ENCODE peak calls at places on chromosomes 3 and 15, in nine cellular contexts. One of them, this sample, is unnamed.

GRCh38 chr15:53160092-53160704 is 370.1 kb upstream of the ONECUT1 start:
- DNase-seq in HuH-7: no peak
- DNase-seq in K562: no peak
- DNase-seq in activated CD8-positive, alpha-beta T cell treated with anti-CD3 and anti-CD28 coated beads, Interleukin-2, amount 10 ng/mL, durations not matched to agents 7 days and 5 days: no peak
- DNase-seq in stomach: no peak
- DNase-seq in naive thymus-derived CD8-positive, alpha-beta T cell: no peak
- DNase-seq in lower leg skin: no peak
- DNase-seq in frontal cortex: no peak
- DNase-seq in DMS79 treated with DMSO at 0.1 percent for 48 hours: no peak
- DNase-seq in this sample: no peak

GRCh38 chr15:65368646-65369045 is 9.2 kb downstream of the IGDCC3 start:
- DNase-seq in HuH-7: no peak
- DNase-seq in K562: no peak
- DNase-seq in activated CD8-positive, alpha-beta T cell treated with anti-CD3 and anti-CD28 coated beads, Interleukin-2, amount 10 ng/mL, durations not matched to agents 7 days and 5 days: no peak
- DNase-seq in stomach: no peak
- DNase-seq in naive thymus-derived CD8-positive, alpha-beta T cell: no peak
- DNase-seq in lower leg skin: no peak
- DNase-seq in frontal cortex: no peak
- DNase-seq in DMS79 treated with DMSO at 0.1 percent for 48 hours: no peak
- DNase-seq in this sample: no peak

GRCh38 chr3:192850501-192850981 is 67.1 kb downstream of the MB21D2 start:
- DNase-seq in HuH-7: peak; percentile 51
- DNase-seq in K562: no peak
- DNase-seq in activated CD8-positive, alpha-beta T cell treated with anti-CD3 and anti-CD28 coated beads, Interleukin-2, amount 10 ng/mL, durations not matched to agents 7 days and 5 days: peak; percentile 33
- DNase-seq in stomach: peak; percentile 45
- DNase-seq in naive thymus-derived CD8-positive, alpha-beta T cell: no peak
- DNase-seq in lower leg skin: peak; percentile 25
- DNase-seq in frontal cortex: no peak
- DNase-seq in DMS79 treated with DMSO at 0.1 percent for 48 hours: no peak
- DNase-seq in this sample: peak; percentile 50

GRCh38 chr3:149662240-149662887 is 4.5 kb upstream of the WWTR1 start:
- DNase-seq in HuH-7: no peak
- DNase-seq in K562: no peak
- DNase-seq in activated CD8-positive, alpha-beta T cell treated with anti-CD3 and anti-CD28 coated beads, Interleukin-2, amount 10 ng/mL, durations not matched to agents 7 days and 5 days: no peak
- DNase-seq in stomach: no peak
- DNase-seq in naive thymus-derived CD8-positive, alpha-beta T cell: no peak
- DNase-seq in lower leg skin: no peak
- DNase-seq in frontal cortex: no peak
- DNase-seq in DMS79 treated with DMSO at 0.1 percent for 48 hours: no peak
- DNase-seq in this sample: no peak

GRCh38 chr3:155270063-155270462 is 23.4 kb downstream of the STRIT1 start:
- DNase-seq in HuH-7: no peak
- DNase-seq in K562: no peak
- DNase-seq in activated CD8-positive, alpha-beta T cell treated with anti-CD3 and anti-CD28 coated beads, Interleukin-2, amount 10 ng/mL, durations not matched to agents 7 days and 5 days: no peak
- DNase-seq in stomach: no peak
- DNase-seq in naive thymus-derived CD8-positive, alpha-beta T cell: no peak
- DNase-seq in lower leg skin: no peak
- DNase-seq in frontal cortex: no peak
- DNase-seq in DMS79 treated with DMSO at 0.1 percent for 48 hours: no peak
- DNase-seq in this sample: no peak

GRCh38 chr3:54506603-54507002 is 384.3 kb downstream of the CACNA2D3 start:
- DNase-seq in HuH-7: no peak
- DNase-seq in K562: no peak
- DNase-seq in activated CD8-positive, alpha-beta T cell treated with anti-CD3 and anti-CD28 coated beads, Interleukin-2, amount 10 ng/mL, durations not matched to agents 7 days and 5 days: no peak
- DNase-seq in stomach: no peak
- DNase-seq in naive thymus-derived CD8-positive, alpha-beta T cell: no peak
- DNase-seq in lower leg skin: no peak
- DNase-seq in frontal cortex: no peak
- DNase-seq in DMS79 treated with DMSO at 0.1 percent for 48 hours: no peak
- DNase-seq in this sample: no peak

GRCh38 chr15:80418892-80419537 is 14.8 kb downstream of the ARNT2 start:
- DNase-seq in HuH-7: peak; percentile 60
- DNase-seq in K562: peak; percentile 25
- DNase-seq in activated CD8-positive, alpha-beta T cell treated with anti-CD3 and anti-CD28 coated beads, Interleukin-2, amount 10 ng/mL, durations not matched to agents 7 days and 5 days: peak; percentile 26
- DNase-seq in stomach: no peak
- DNase-seq in naive thymus-derived CD8-positive, alpha-beta T cell: no peak
- DNase-seq in lower leg skin: no peak
- DNase-seq in frontal cortex: no peak
- DNase-seq in DMS79 treated with DMSO at 0.1 percent for 48 hours: no peak
- DNase-seq in this sample: peak; percentile 72

GRCh38 chr3:45054196-45054857 is 28.2 kb downstream of the CLEC3B start:
- DNase-seq in HuH-7: no peak
- DNase-seq in K562: no peak
- DNase-seq in activated CD8-positive, alpha-beta T cell treated with anti-CD3 and anti-CD28 coated beads, Interleukin-2, amount 10 ng/mL, durations not matched to agents 7 days and 5 days: no peak
- DNase-seq in stomach: no peak
- DNase-seq in naive thymus-derived CD8-positive, alpha-beta T cell: no peak
- DNase-seq in lower leg skin: peak; percentile 43
- DNase-seq in frontal cortex: no peak
- DNase-seq in DMS79 treated with DMSO at 0.1 percent for 48 hours: no peak
- DNase-seq in this sample: no peak

GRCh38 chr3:97293596-97294131 is 470.9 kb upstream of the ARL6 start:
- DNase-seq in HuH-7: no peak
- DNase-seq in K562: no peak
- DNase-seq in activated CD8-positive, alpha-beta T cell treated with anti-CD3 and anti-CD28 coated beads, Interleukin-2, amount 10 ng/mL, durations not matched to agents 7 days and 5 days: no peak
- DNase-seq in stomach: no peak
- DNase-seq in naive thymus-derived CD8-positive, alpha-beta T cell: no peak
- DNase-seq in lower leg skin: no peak
- DNase-seq in frontal cortex: no peak
- DNase-seq in DMS79 treated with DMSO at 0.1 percent for 48 hours: no peak
- DNase-seq in this sample: no peak

GRCh38 chr3:102036472-102036871 is 187.2 kb downstream of the NFKBIZ start:
- DNase-seq in HuH-7: no peak
- DNase-seq in K562: no peak
- DNase-seq in activated CD8-positive, alpha-beta T cell treated with anti-CD3 and anti-CD28 coated beads, Interleukin-2, amount 10 ng/mL, durations not matched to agents 7 days and 5 days: no peak
- DNase-seq in stomach: no peak
- DNase-seq in naive thymus-derived CD8-positive, alpha-beta T cell: no peak
- DNase-seq in lower leg skin: no peak
- DNase-seq in frontal cortex: no peak
- DNase-seq in DMS79 treated with DMSO at 0.1 percent for 48 hours: no peak
- DNase-seq in this sample: no peak

GRCh38 chr3:75727985-75728384 is 57.4 kb downstream of the ZNF717 start:
- DNase-seq in HuH-7: no peak
- DNase-seq in K562: no peak
- DNase-seq in activated CD8-positive, alpha-beta T cell treated with anti-CD3 and anti-CD28 coated beads, Interleukin-2, amount 10 ng/mL, durations not matched to agents 7 days and 5 days: no peak
- DNase-seq in stomach: no peak
- DNase-seq in naive thymus-derived CD8-positive, alpha-beta T cell: no peak
- DNase-seq in lower leg skin: no peak
- DNase-seq in frontal cortex: no peak
- DNase-seq in DMS79 treated with DMSO at 0.1 percent for 48 hours: no peak
- DNase-seq in this sample: no peak

GRCh38 chr3:172305552-172305951 is 142.7 kb downstream of the GHSR start:
- DNase-seq in HuH-7: no peak
- DNase-seq in K562: no peak
- DNase-seq in activated CD8-positive, alpha-beta T cell treated with anti-CD3 and anti-CD28 coated beads, Interleukin-2, amount 10 ng/mL, durations not matched to agents 7 days and 5 days: no peak
- DNase-seq in stomach: no peak
- DNase-seq in naive thymus-derived CD8-positive, alpha-beta T cell: no peak
- DNase-seq in lower leg skin: peak; percentile 39
- DNase-seq in frontal cortex: no peak
- DNase-seq in DMS79 treated with DMSO at 0.1 percent for 48 hours: no peak
- DNase-seq in this sample: peak; percentile 40

GRCh38 chr15:95327661-95328060 is 1002.8 kb upstream of the NR2F2 start:
- DNase-seq in HuH-7: no peak
- DNase-seq in K562: no peak
- DNase-seq in activated CD8-positive, alpha-beta T cell treated with anti-CD3 and anti-CD28 coated beads, Interleukin-2, amount 10 ng/mL, durations not matched to agents 7 days and 5 days: no peak
- DNase-seq in stomach: no peak
- DNase-seq in naive thymus-derived CD8-positive, alpha-beta T cell: no peak
- DNase-seq in lower leg skin: no peak
- DNase-seq in frontal cortex: no peak
- DNase-seq in DMS79 treated with DMSO at 0.1 percent for 48 hours: no peak
- DNase-seq in this sample: no peak

GRCh38 chr3:72375237-72376154 is 472.7 kb downstream of the SHQ1 start:
- DNase-seq in HuH-7: no peak
- DNase-seq in K562: no peak
- DNase-seq in activated CD8-positive, alpha-beta T cell treated with anti-CD3 and anti-CD28 coated beads, Interleukin-2, amount 10 ng/mL, durations not matched to agents 7 days and 5 days: no peak
- DNase-seq in stomach: no peak
- DNase-seq in naive thymus-derived CD8-positive, alpha-beta T cell: no peak
- DNase-seq in lower leg skin: no peak
- DNase-seq in frontal cortex: no peak
- DNase-seq in DMS79 treated with DMSO at 0.1 percent for 48 hours: no peak
- DNase-seq in this sample: no peak

GRCh38 chr15:66252411-66253295 is 897 bp downstream of the MEGF11 start:
- DNase-seq in HuH-7: peak; percentile 95
- DNase-seq in K562: peak; percentile 68
- DNase-seq in activated CD8-positive, alpha-beta T cell treated with anti-CD3 and anti-CD28 coated beads, Interleukin-2, amount 10 ng/mL, durations not matched to agents 7 days and 5 days: peak; percentile 53
- DNase-seq in stomach: peak; percentile 67
- DNase-seq in naive thymus-derived CD8-positive, alpha-beta T cell: peak; percentile 17
- DNase-seq in lower leg skin: no peak
- DNase-seq in frontal cortex: peak; percentile 83
- DNase-seq in DMS79 treated with DMSO at 0.1 percent for 48 hours: peak; percentile 5
- DNase-seq in this sample: peak; percentile 79

GRCh38 chr3:152554980-152555379 is 280.0 kb upstream of the P2RY1 start:
- DNase-seq in HuH-7: no peak
- DNase-seq in K562: no peak
- DNase-seq in activated CD8-positive, alpha-beta T cell treated with anti-CD3 and anti-CD28 coated beads, Interleukin-2, amount 10 ng/mL, durations not matched to agents 7 days and 5 days: no peak
- DNase-seq in stomach: no peak
- DNase-seq in naive thymus-derived CD8-positive, alpha-beta T cell: no peak
- DNase-seq in lower leg skin: no peak
- DNase-seq in frontal cortex: no peak
- DNase-seq in DMS79 treated with DMSO at 0.1 percent for 48 hours: no peak
- DNase-seq in this sample: peak; percentile 71

GRCh38 chr3:42692667-42693529 is 7.6 kb downstream of the KLHL40 start:
- DNase-seq in HuH-7: no peak
- DNase-seq in K562: no peak
- DNase-seq in activated CD8-positive, alpha-beta T cell treated with anti-CD3 and anti-CD28 coated beads, Interleukin-2, amount 10 ng/mL, durations not matched to agents 7 days and 5 days: no peak
- DNase-seq in stomach: no peak
- DNase-seq in naive thymus-derived CD8-positive, alpha-beta T cell: no peak
- DNase-seq in lower leg skin: no peak
- DNase-seq in frontal cortex: no peak
- DNase-seq in DMS79 treated with DMSO at 0.1 percent for 48 hours: no peak
- DNase-seq in this sample: no peak

GRCh38 chr3:102053375-102053989 is 204.2 kb downstream of the NFKBIZ start:
- DNase-seq in HuH-7: no peak
- DNase-seq in K562: no peak
- DNase-seq in activated CD8-positive, alpha-beta T cell treated with anti-CD3 and anti-CD28 coated beads, Interleukin-2, amount 10 ng/mL, durations not matched to agents 7 days and 5 days: no peak
- DNase-seq in stomach: no peak
- DNase-seq in naive thymus-derived CD8-positive, alpha-beta T cell: no peak
- DNase-seq in lower leg skin: no peak
- DNase-seq in frontal cortex: no peak
- DNase-seq in DMS79 treated with DMSO at 0.1 percent for 48 hours: no peak
- DNase-seq in this sample: no peak